ENCODE peak calls at places on chromosomes 1 and 21, in seven cellular contexts. Y, H, K, I, N, J and V are unnamed samples.

GRCh38 chr1:168726719-168727118 is 2.3 kb downstream of the DPT start:
- DNase-seq in K (no peak), H (no peak), J (no peak), Y (no peak), I (no peak), N (no peak), V (no peak)

GRCh38 chr1:53579221-53580008 is 120.2 kb downstream of the DMRTB1 start:
- DNase-seq in K (no peak), I (peak; percentile 50), H (no peak), J (peak; percentile 38), N (no peak), Y (no peak), V (peak; percentile 29)

GRCh38 chr1:58724483-58724882 is 24.6 kb upstream of the MYSM1 start:
- DNase-seq in K (no peak), Y (no peak), J (no peak), I (no peak), N (no peak), H (no peak), V (no peak)

GRCh38 chr1:212270564-212270963 is 14.6 kb upstream of the PPP2R5A start:
- DNase-seq in J (no peak), K (no peak), Y (no peak), I (no peak), N (no peak), H (no peak), V (no peak)

GRCh38 chr1:67646145-67647035 is 38.6 kb upstream of the GADD45A start:
- DNase-seq in N (peak; percentile 46), Y (no peak), H (no peak), I (peak; percentile 80), K (peak; percentile 23), J (no peak), V (no peak)

GRCh38 chr21:33884361-33885157 is 31.0 kb downstream of the ATP5PO start:
- DNase-seq in I (no peak), H (no peak), K (no peak), J (no peak), N (no peak), Y (no peak), V (no peak)

GRCh38 chr1:244057474-244058385 is 6.6 kb downstream of the ZBTB18 start:
- DNase-seq in J (no peak), I (no peak), K (no peak), N (no peak), H (no peak), Y (no peak), V (no peak)

GRCh38 chr1:204325944-204326343 is 33.8 kb downstream of the PLEKHA6 start:
- DNase-seq in Y (no peak), N (no peak), H (no peak), J (no peak), I (no peak), K (no peak), V (peak; percentile 40)

GRCh38 chr1:40663324-40664166 is 1.9 kb downstream of the RIMS3 start:
- DNase-seq in Y (no peak), K (no peak), I (no peak), H (no peak), J (no peak), N (no peak), V (no peak)

GRCh38 chr1:3552176-3552575 is 59.1 kb downstream of the MEGF6 start:
- DNase-seq in I (no peak), Y (no peak), K (no peak), H (no peak), J (no peak), N (no peak), V (no peak)

GRCh38 chr1:160615660-160616059 is 31.2 kb downstream of the SLAMF1 start:
- DNase-seq in Y (no peak), N (no peak), J (no peak), K (no peak), H (no peak), I (no peak), V (no peak)
- TF ChIP-seq CTCF in Y (no peak), N (no peak), J (no peak), K (no peak), H (no peak), I (no peak), V (no peak)

GRCh38 chr1:38860464-38860816 is 868 bp upstream of the RRAGC start:
- DNase-seq in I (no peak), H (no peak), J (no peak), N (no peak), K (peak; percentile 4), Y (no peak), V (no peak)

GRCh38 chr1:38865112-38865715 is 5.6 kb upstream of the RRAGC start:
- DNase-seq in I (no peak), J (no peak), Y (no peak), K (no peak), N (no peak), H (no peak), V (no peak)

GRCh38 chr1:38858833-38859560 is 575 bp downstream of the RRAGC start:
- DNase-seq in I (peak; percentile 57), H (peak; percentile 21), N (peak; percentile 41), K (peak; percentile 59), Y (peak; percentile 22), J (peak; percentile 79), V (peak; percentile 86)

DNA sequence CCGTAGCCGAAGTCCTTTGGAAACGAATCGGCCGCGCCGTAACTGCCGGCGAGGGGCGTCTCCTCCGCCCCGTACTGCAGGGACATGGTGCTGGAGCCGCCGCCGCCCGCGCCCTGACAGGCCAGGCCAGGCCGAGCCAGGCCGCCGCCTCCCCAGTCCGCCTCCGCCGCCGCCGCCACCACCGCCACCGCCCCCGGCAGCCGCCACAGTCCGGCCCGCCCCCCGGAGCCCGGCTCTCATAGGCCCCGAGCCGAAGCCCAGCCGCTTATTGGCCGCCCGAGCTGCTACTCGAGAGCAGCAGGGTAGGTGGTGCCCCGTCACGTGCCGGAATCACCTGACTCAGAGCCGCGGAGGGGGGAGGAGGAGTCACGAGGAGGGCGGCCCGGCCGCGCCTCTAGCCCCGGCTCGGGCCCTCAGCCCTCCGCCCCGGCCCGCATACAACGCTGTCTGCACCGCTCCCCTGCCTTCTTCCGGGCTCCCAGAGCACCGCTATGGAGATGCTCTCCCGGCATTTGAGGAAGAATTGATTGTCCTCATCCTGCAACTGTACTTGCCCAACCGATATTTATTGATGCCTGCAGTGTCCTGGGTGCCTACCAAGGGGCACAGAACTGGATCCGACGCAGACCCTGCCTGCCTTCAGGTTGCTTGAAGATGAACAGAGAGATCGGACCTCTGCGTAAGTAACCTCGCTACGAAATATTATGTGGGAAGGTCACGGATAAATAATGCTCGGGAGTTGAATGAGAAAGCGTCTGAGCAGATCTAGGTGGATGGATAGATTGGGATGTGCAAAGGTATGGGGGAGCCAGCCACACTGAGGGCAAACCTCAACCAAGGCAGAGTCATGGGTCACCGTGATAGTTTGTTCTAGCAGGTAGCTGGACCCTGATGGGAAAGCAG is at the start of gene RRAGC:
- DNase-seq in I (peak; percentile 100), H (peak; percentile 91), K (peak; percentile 97), N (peak; percentile 100), J (peak; percentile 100), Y (peak; percentile 99), V (peak; percentile 100)
- TF ChIP-seq POLR2A in I (peak; percentile 65), H (no peak), K (peak; percentile 64), N (no peak), J (no peak), Y (peak; percentile 84), V (peak; percentile 20)

GRCh38 chr1:15758537-15758936 is at the start of gene FBLIM1:
- DNase-seq in I (no peak), N (no peak), K (no peak), Y (no peak), J (no peak), H (no peak), V (no peak)
- H3K27ac ChIP-seq in I (no peak within 1 kb of the TSS), N (peak within 1 kb of the TSS; percentile 85), K (peak within 1 kb of the TSS; percentile 91), Y (peak within 1 kb of the TSS; percentile 80), J (peak within 1 kb of the TSS; percentile 60), H (no peak within 1 kb of the TSS), V (peak within 1 kb of the TSS; percentile 82)

GRCh38 chr1:200890818-200891773 is 3.6 kb upstream of the INAVA start:
- DNase-seq in I (no peak), K (peak; percentile 19), Y (no peak), H (peak; percentile 54), N (no peak), J (no peak), V (peak; percentile 72)
- TF ChIP-seq CTCF in I (peak; percentile 53), K (peak; percentile 47), Y (no peak), H (peak; percentile 58), N (peak; percentile 7), J (peak; percentile 39), V (peak; percentile 70)

DNA sequence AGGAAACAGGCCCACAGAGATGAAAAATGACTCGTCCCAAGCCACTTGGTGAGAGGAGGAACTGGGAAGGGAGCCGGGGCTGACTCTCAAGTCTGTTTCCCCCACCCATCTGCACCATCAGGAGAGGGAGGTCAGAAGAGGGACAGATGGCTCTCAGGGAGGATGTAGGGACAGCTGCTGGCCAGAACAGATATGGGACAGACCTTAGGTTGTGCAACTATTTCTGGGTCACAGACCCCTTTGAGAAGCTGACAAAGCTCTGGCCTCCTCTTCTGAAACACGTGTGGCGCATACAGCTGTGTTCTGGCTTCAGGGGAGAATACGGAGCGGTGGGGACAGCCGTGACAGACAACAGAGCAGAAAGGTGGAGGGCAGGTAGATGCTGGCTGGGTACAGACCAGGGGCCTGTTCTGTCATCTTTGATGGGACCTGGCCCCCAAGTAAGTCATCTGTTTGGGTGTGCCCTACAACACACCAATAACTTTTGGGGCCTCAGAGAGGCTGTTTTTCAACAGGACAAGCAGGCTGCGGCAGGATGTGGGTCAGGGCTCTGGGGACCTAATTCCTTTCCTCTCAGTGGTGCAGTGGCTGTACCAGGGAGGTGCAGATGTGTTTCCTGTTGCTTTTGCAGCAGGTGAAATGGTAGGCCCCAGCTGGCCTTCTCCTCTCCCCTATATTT is 7.3 kb downstream of the SH3BGRL3 start:
- DNase-seq in K (peak; percentile 21), I (peak; percentile 94), J (peak; percentile 73), H (no peak), Y (no peak), N (no peak), V (peak; percentile 96)
- TF ChIP-seq POLR2A in K (no peak), I (no peak), J (no peak), H (no peak), Y (no peak), N (no peak), V (no peak)

DNA sequence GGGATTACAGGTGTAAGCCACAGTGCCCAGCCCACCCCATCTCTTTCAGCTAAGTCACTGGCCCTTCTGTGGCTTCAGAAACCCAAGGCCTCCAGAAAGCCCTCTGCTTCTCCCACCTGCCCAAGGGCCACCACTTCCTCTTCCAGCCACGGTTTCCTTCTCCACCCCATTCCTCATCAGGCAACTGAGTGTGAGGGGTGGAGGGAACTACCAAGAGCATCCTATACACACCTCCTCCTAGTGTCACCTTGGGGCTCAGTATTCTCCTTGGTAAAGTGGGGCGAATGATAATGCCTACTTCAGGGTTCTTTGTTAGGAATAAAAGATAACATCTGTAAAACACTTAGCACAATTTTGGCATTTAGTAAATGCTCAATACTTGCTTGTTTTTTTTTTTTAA is 30.0 kb downstream of the KNCN start:
- DNase-seq in N (no peak), K (no peak), Y (no peak), I (no peak), H (no peak), J (no peak), V (no peak)
- H3K27ac ChIP-seq in N (no peak overlapping the region), K (no peak overlapping the region), Y (no peak overlapping the region), I (peak overlapping the region; percentile 85), H (no peak overlapping the region), J (no peak overlapping the region), V (no peak overlapping the region)

GRCh38 chr1:164930241-164930640 is 371.3 kb downstream of the PBX1 start:
- DNase-seq in J (no peak), K (no peak), I (no peak), Y (no peak), N (no peak), H (no peak), V (no peak)
- TF ChIP-seq CTCF in J (no peak), K (no peak), I (no peak), Y (no peak), N (no peak), H (peak; percentile 24), V (no peak)